ENCODE peak calls at places on chromosome 12, in six cellular contexts. T, N, R, H, M and Q are unnamed samples.

GRCh38 chr12:106982229-106982628 is 4.7 kb downstream of the MTERF2 start:
- DNase-seq in T (no peak), H (no peak), M (no peak), R (no peak), N (no peak), Q (no peak)

GRCh38 chr12:107327783-107328182 is 234.4 kb upstream of the CRY1 start:
- DNase-seq in R (no peak), H (no peak), N (no peak), T (no peak), M (no peak), Q (no peak)

GRCh38 chr12:27333311-27334009 is 824 bp downstream of the BMAL2 start:
- DNase-seq in H (no peak), R (peak; percentile 77), T (no peak), N (peak; percentile 69), M (no peak), Q (no peak)

GRCh38 chr12:59182191-59182590 is 261.9 kb upstream of the LRIG3 start:
- DNase-seq in T (no peak), H (no peak), M (no peak), R (no peak), N (no peak), Q (no peak)

GRCh38 chr12:45726594-45727300 is 2.8 kb upstream of the ARID2 start:
- DNase-seq in T (peak; percentile 33), H (peak; percentile 63), M (peak; percentile 36), R (peak; percentile 82), N (peak; percentile 83), Q (peak; percentile 93)

GRCh38 chr12:76947270-76947669 is 68.5 kb upstream of the CSRP2 start:
- DNase-seq in M (no peak), R (no peak), H (no peak), N (no peak), T (no peak), Q (no peak)

GRCh38 chr12:76024102-76024781 is 7.3 kb downstream of the PHLDA1 start:
- DNase-seq in N (no peak), M (no peak), R (no peak), T (no peak), H (no peak), Q (no peak)

GRCh38 chr12:52741378-52742195 is 35.6 kb downstream of the KRT76 start:
- DNase-seq in T (peak; percentile 49), R (peak; percentile 72), M (peak; percentile 53), N (no peak), H (no peak), Q (no peak)

GRCh38 chr12:68591716-68592437 is 18.8 kb upstream of the RAP1B start:
- DNase-seq in M (peak; percentile 85), H (no peak), R (no peak), T (no peak), N (no peak), Q (no peak)

GRCh38 chr12:59158066-59158465 is 237.8 kb upstream of the LRIG3 start:
- DNase-seq in H (no peak), R (no peak), T (no peak), N (no peak), M (no peak), Q (no peak)

GRCh38 chr12:109458086-109458485 is 19.0 kb downstream of the KCTD10 start:
- DNase-seq in T (peak; percentile 60), H (no peak), M (no peak), N (no peak), R (no peak), Q (no peak)

GRCh38 chr12:108553799-108554198 is 7.2 kb downstream of the SART3 start:
- DNase-seq in T (no peak), M (no peak), H (no peak), N (no peak), R (no peak), Q (peak; percentile 60)

GRCh38 chr12:28367326-28367725 is 177.1 kb downstream of the CCDC91 start:
- DNase-seq in T (no peak), N (no peak), H (no peak), R (no peak), M (no peak), Q (no peak)
- H3K9me3 ChIP-seq in T (no peaks in the 10 kb centered on the region), N (peaks cover 20% of the 10 kb centered on the region), H (no peaks in the 10 kb centered on the region), R (peaks cover 3% of the 10 kb centered on the region), M (peaks cover 21% of the 10 kb centered on the region), Q (peaks cover 29% of the 10 kb centered on the region)

GRCh38 chr12:117027251-117028086 is 71.7 kb downstream of the TESC start:
- DNase-seq in N (no peak), R (no peak), H (no peak), T (no peak), M (no peak), Q (no peak)
- H3K36me3 ChIP-seq in N (peaks cover 69% of the 10 kb centered on the region), R (peaks cover 46% of the 10 kb centered on the region), H (peaks cover 32% of the 10 kb centered on the region), T (peaks cover 22% of the 10 kb centered on the region), M (peaks cover 30% of the 10 kb centered on the region), Q (peaks cover 47% of the 10 kb centered on the region)

GRCh38 chr12:1610072-1610643 is 15.8 kb upstream of the FBXL14 start:
- DNase-seq in T (no peak), N (no peak), R (no peak), H (no peak), M (no peak), Q (no peak)
- TF ChIP-seq CTCF in T (no peak), N (no peak), R (no peak), H (no peak), M (no peak), Q (no peak)

GRCh38 chr12:57655541-57656240 is 22.7 kb upstream of the B4GALNT1 start:
- DNase-seq in R (no peak), N (no peak), T (no peak), M (no peak), H (no peak), Q (no peak)

GRCh38 chr12:57654042-57654441 is 21.0 kb upstream of the B4GALNT1 start:
- DNase-seq in H (no peak), R (no peak), T (no peak), N (no peak), M (no peak), Q (no peak)

GRCh38 chr12:57658890-57659289 is 25.9 kb upstream of the B4GALNT1 start:
- DNase-seq in N (no peak), M (no peak), T (no peak), H (no peak), R (no peak), Q (no peak)

GRCh38 chr12:57661376-57661775 is 28.4 kb upstream of the B4GALNT1 start:
- DNase-seq in N (no peak), R (no peak), T (no peak), M (peak; percentile 7), H (no peak), Q (no peak)

GRCh38 chr12:57657744-57658143 is 24.7 kb upstream of the B4GALNT1 start:
- DNase-seq in N (no peak), H (no peak), T (peak; percentile 27), M (no peak), R (no peak), Q (no peak)
- H3K9me3 ChIP-seq in N (no peaks in the 10 kb centered on the region), H (no peaks in the 10 kb centered on the region), T (no peaks in the 10 kb centered on the region), M (peaks cover 19% of the 10 kb centered on the region), R (no peaks in the 10 kb centered on the region), Q (no peaks in the 10 kb centered on the region)